ENCODE peak calls at places on chromosomes 2 and 18, in eight cellular contexts. P is pancreas, S is endothelial cell of umbilical vein, X is GM23248, A is fibroblast of lung, U is left ventricle myocardium inferior, V is ovary, N is stomach. K is an unnamed sample.

GRCh38 chr2:170815746-170816498 is 765 bp upstream of the GAD1 start:
- DNase-seq in X (peak; percentile 67), N (peak; percentile 72), A (peak; percentile 35), S (peak; percentile 31), P (peak; percentile 84), V (peak; percentile 70), U (peak; percentile 33), K (peak; percentile 88)

GRCh38 chr2:138823651-138824050 is 43.5 kb upstream of the NXPH2 start:
- DNase-seq in P (no peak), V (no peak), X (no peak), U (no peak), S (no peak), A (no peak), N (no peak), K (no peak)

GRCh38 chr18:8229786-8230185 is 379.5 kb upstream of the RAB12 start:
- DNase-seq in P (no peak), X (no peak), V (no peak), S (no peak), U (no peak), N (no peak), A (peak; percentile 8), K (no peak)

GRCh38 chr2:240290432-240291336 is 144.8 kb upstream of the GPC1 start:
- DNase-seq in U (no peak), S (no peak), V (no peak), N (no peak), A (no peak), P (no peak), X (no peak), K (no peak)

GRCh38 chr2:190896477-190896876 is 15.9 kb downstream of the GLS start:
- DNase-seq in P (no peak), V (no peak), X (no peak), U (no peak), N (no peak), A (peak; percentile 41), S (no peak), K (no peak)

GRCh38 chr18:24400587-24400986 is 3.0 kb upstream of the OSBPL1A start:
- DNase-seq in P (no peak), U (no peak), A (peak; percentile 18), V (no peak), S (peak; percentile 26), N (no peak), X (no peak), K (no peak)

GRCh38 chr2:126543081-126543480 is 112.9 kb upstream of the GYPC start:
- DNase-seq in S (no peak), P (no peak), V (no peak), U (no peak), X (peak; percentile 12), N (no peak), A (peak; percentile 0), K (no peak)

GRCh38 chr2:50388324-50388723 is 643.6 kb downstream of the NRXN1 start:
- DNase-seq in X (no peak), P (no peak), S (no peak), U (no peak), A (no peak), N (no peak), V (no peak), K (no peak)

GRCh38 chr2:180322781-180323180 is 315.7 kb upstream of the CWC22 start:
- DNase-seq in V (no peak), U (no peak), X (peak; percentile 72), S (peak; percentile 17), P (no peak), A (peak; percentile 36), N (no peak), K (no peak)

GRCh38 chr2:231922945-231923344 is 3.3 kb downstream of the NPPC start:
- DNase-seq in X (no peak), S (no peak), P (peak; percentile 24), V (no peak), A (no peak), N (no peak), U (peak; percentile 2), K (no peak)

GRCh38 chr18:49723648-49724180 is 89.6 kb downstream of the ACAA2 start:
- DNase-seq in V (no peak), S (peak; percentile 91), U (no peak), X (no peak), A (peak; percentile 87), N (no peak), P (no peak), K (no peak)

GRCh38 chr2:195270466-195270865 is 386.6 kb upstream of the SLC39A10 start:
- DNase-seq in U (no peak), P (no peak), A (no peak), V (no peak), X (no peak), S (no peak), N (no peak), K (no peak)

GRCh38 chr18:76493213-76494107 is 1.6 kb downstream of the ZNF516 start:
- DNase-seq in V (peak; percentile 56), N (no peak), P (no peak), X (peak; percentile 67), U (no peak), S (peak; percentile 51), A (peak; percentile 60), K (peak; percentile 94)

GRCh38 chr2:144277622-144278354 is 242.1 kb downstream of the ZEB2 start:
- DNase-seq in U (no peak), X (no peak), N (no peak), S (no peak), V (no peak), P (no peak), A (no peak), K (no peak)

GRCh38 chr2:111716901-111717635 is 166.9 kb downstream of the ANAPC1 start:
- DNase-seq in S (no peak), V (no peak), P (no peak), N (no peak), A (no peak), X (no peak), U (no peak), K (no peak)

GRCh38 chr2:166516712-166517303 is 22.8 kb upstream of the SCN7A start:
- DNase-seq in S (peak; percentile 61), U (no peak), P (no peak), N (no peak), V (peak; percentile 52), A (peak; percentile 24), X (peak; percentile 48), K (peak; percentile 62)

GRCh38 chr2:160751021-160751420 is 257.4 kb upstream of the RBMS1 start:
- DNase-seq in X (peak; percentile 72), S (peak; percentile 10), U (no peak), V (no peak), A (peak; percentile 76), P (no peak), N (no peak), K (no peak)

GRCh38 chr2:64273524-64274398 is 129.5 kb upstream of the PELI1 start:
- DNase-seq in V (peak; percentile 52), P (no peak), U (peak; percentile 36), X (peak; percentile 98), N (peak; percentile 33), S (peak; percentile 75), A (peak; percentile 95), K (no peak)

GRCh38 chr18:36733150-36733549 is 95.7 kb downstream of the TPGS2 start:
- DNase-seq in P (no peak), S (no peak), X (no peak), U (no peak), N (no peak), V (no peak), A (no peak), K (peak; percentile 72)

GRCh38 chr2:1799174-1799573 is 54.9 kb upstream of the PXDN start:
- DNase-seq in V (no peak), X (no peak), P (no peak), N (no peak), S (no peak), A (no peak), U (no peak), K (no peak)

GRCh38 chr18:39380186-39380714 is 1814.7 kb upstream of the CELF4 start:
- DNase-seq in P (no peak), S (no peak), U (no peak), V (no peak), N (no peak), X (no peak), A (peak; percentile 2), K (no peak)

GRCh38 chr18:68102117-68102516 is 585.6 kb upstream of the DSEL start:
- DNase-seq in P (no peak), V (no peak), X (no peak), A (no peak), S (no peak), U (no peak), N (no peak), K (no peak)
- H3K27ac ChIP-seq in P (no peak overlapping the region), V (no peak overlapping the region), X (no peak overlapping the region), A (no peak overlapping the region), S (no peak overlapping the region), U (no peak overlapping the region), N (no peak overlapping the region), K (no peak overlapping the region)

GRCh38 chr2:158121252-158121651 is 19.6 kb downstream of the UPP2 start:
- DNase-seq in P (no peak), A (no peak), V (no peak), S (no peak), U (no peak), X (no peak), N (no peak), K (no peak)
- H3K36me3 ChIP-seq in P (no peaks in the 10 kb centered on the region), A (no peaks in the 10 kb centered on the region), V (no peaks in the 10 kb centered on the region), S (no peaks in the 10 kb centered on the region), U (no peaks in the 10 kb centered on the region), X (no peaks in the 10 kb centered on the region), N (no peaks in the 10 kb centered on the region), K (no peaks in the 10 kb centered on the region)

GRCh38 chr2:157107877-157108276 is 149.6 kb upstream of the GALNT5 start:
- DNase-seq in U (no peak), V (no peak), S (peak; percentile 45), A (peak; percentile 70), X (no peak), P (no peak), N (no peak), K (no peak)
- H3K27ac ChIP-seq in U (no peak overlapping the region), V (no peak overlapping the region), S (no peak overlapping the region), A (no peak overlapping the region), X (no peak overlapping the region), P (no peak overlapping the region), N (no peak overlapping the region), K (no peak overlapping the region)

GRCh38 chr2:189048189-189048588 is 74.0 kb downstream of the COL3A1 start:
- DNase-seq in A (no peak), U (no peak), X (no peak), N (no peak), P (no peak), V (no peak), S (no peak), K (no peak)

GRCh38 chr2:189047469-189047868 is 73.3 kb downstream of the COL3A1 start:
- DNase-seq in V (no peak), X (no peak), A (no peak), S (no peak), P (no peak), N (no peak), U (no peak), K (no peak)

GRCh38 chr2:189045836-189046235 is 71.7 kb downstream of the COL3A1 start:
- DNase-seq in U (no peak), S (no peak), A (no peak), P (no peak), V (no peak), X (no peak), N (no peak), K (no peak)

GRCh38 chr2:189049709-189050108 is 75.5 kb downstream of the COL3A1 start:
- DNase-seq in X (no peak), V (no peak), N (no peak), U (no peak), S (no peak), P (no peak), A (peak; percentile 56), K (no peak)

DNA sequence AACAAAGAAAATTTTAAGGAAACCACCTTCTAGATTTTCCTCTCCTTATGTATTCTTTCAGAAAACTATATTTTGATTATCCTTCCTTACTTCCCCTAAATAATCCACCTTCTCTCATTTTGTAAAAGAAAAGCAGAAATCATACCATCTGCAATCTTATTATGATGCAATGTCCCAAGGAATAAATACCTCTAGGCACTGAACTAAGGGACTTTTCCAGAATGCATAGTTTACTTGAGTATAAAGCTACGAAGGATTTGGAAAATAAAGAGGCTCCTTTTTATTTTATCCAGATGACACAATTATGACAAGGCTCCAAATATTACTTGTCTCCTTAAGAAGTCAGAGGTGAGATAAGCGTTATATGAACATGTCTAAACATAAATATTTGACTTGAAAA is 72.1 kb downstream of the COL3A1 start:
- DNase-seq in U (no peak), S (no peak), P (no peak), V (no peak), N (no peak), X (no peak), A (no peak), K (no peak)
- H3K36me3 ChIP-seq in U (peaks cover 44% of the 10 kb centered on the region), S (peaks cover 24% of the 10 kb centered on the region), P (no peaks in the 10 kb centered on the region), V (no peaks in the 10 kb centered on the region), N (peaks cover 31% of the 10 kb centered on the region), X (peaks cover 89% of the 10 kb centered on the region), A (peaks cover 19% of the 10 kb centered on the region), K (no peaks in the 10 kb centered on the region)

K was measured in Karpas-422.